ENCODE peak calls at places on chromosomes 7 and 10, in five cellular contexts. Z, G, Y, J and U are unnamed samples.
A peak's percentile ranks its signal among the peaks of the same experiment; 100 is the strongest.

GRCh38 chr7:81990395-81990794 is 220.5 kb upstream of the HGF start:
- DNase-seq in Z (no peak), G (peak; percentile 29), Y (no peak), J (no peak), U (peak; percentile 14)

GRCh38 chr7:85222522-85222921 is 35.7 kb upstream of the SEMA3D start:
- DNase-seq in Z (no peak), G (no peak), Y (no peak), J (no peak), U (no peak)

GRCh38 chr7:134083766-134084487 is 43.2 kb upstream of the LRGUK start:
- DNase-seq in Z (no peak), G (peak; percentile 78), Y (no peak), J (no peak), U (no peak)

GRCh38 chr10:75870039-75870645 is 438.7 kb downstream of the LRMDA start:
- DNase-seq in Z (no peak), G (no peak), Y (no peak), J (no peak), U (no peak)

GRCh38 chr10:79434816-79435215 is 10.6 kb downstream of the ZCCHC24 start:
- DNase-seq in Z (no peak), G (peak; percentile 53), Y (no peak), J (no peak), U (no peak)

GRCh38 chr7:157664866-157665633 is 328.2 kb downstream of the DNAJB6 start:
- DNase-seq in Z (no peak), G (no peak), Y (no peak), J (no peak), U (no peak)

GRCh38 chr10:61825001-61825400 is 76.5 kb upstream of the ARID5B start:
- DNase-seq in Z (no peak), G (no peak), Y (no peak), J (no peak), U (no peak)

GRCh38 chr10:102565793-102566192 is 62.0 kb downstream of the SUFU start:
- DNase-seq in Z (no peak), G (no peak), Y (no peak), J (no peak), U (no peak)

GRCh38 chr10:88592425-88592824 is 5.9 kb downstream of the LIPJ start:
- DNase-seq in Z (no peak), G (no peak), Y (no peak), J (no peak), U (no peak)